ENCODE peak calls at places on chromosomes 1 and 21, in seven cellular contexts. One of them, this sample, is unnamed.

GRCh38 chr1:236864211-236864610 is 69.1 kb downstream of the MTR start:
- DNase-seq in GM12892: no peak
- DNase-seq in GM12891: no peak
- DNase-seq in H1: no peak
- DNase-seq in HepG2: no peak
- DNase-seq in K562: no peak
- DNase-seq in GM12878: no peak
- DNase-seq in this sample: no peak

GRCh38 chr1:209895709-209896108 is 42.3 kb upstream of the SYT14 start:
- DNase-seq in GM12892: no peak
- DNase-seq in GM12891: no peak
- DNase-seq in H1: no peak
- DNase-seq in HepG2: no peak
- DNase-seq in K562: no peak
- DNase-seq in GM12878: no peak
- DNase-seq in this sample: no peak

GRCh38 chr1:30860320-30860652 is 48.3 kb downstream of the SDC3 start:
- DNase-seq in GM12892: no peak
- DNase-seq in GM12891: no peak
- DNase-seq in H1: no peak
- DNase-seq in HepG2: no peak
- DNase-seq in K562: no peak
- DNase-seq in GM12878: no peak
- DNase-seq in this sample: peak

GRCh38 chr21:44766014-44766817 is 35.4 kb downstream of the UBE2G2 start:
- DNase-seq in GM12892: no peak
- DNase-seq in GM12891: no peak
- DNase-seq in H1: no peak
- DNase-seq in HepG2: no peak
- DNase-seq in K562: no peak
- DNase-seq in GM12878: no peak
- DNase-seq in this sample: peak

GRCh38 chr1:59703918-59704378 is 110.8 kb upstream of the HOOK1 start:
- DNase-seq in GM12892: no peak
- DNase-seq in GM12891: no peak
- DNase-seq in H1: no peak
- DNase-seq in HepG2: no peak
- DNase-seq in K562: no peak
- DNase-seq in GM12878: no peak
- DNase-seq in this sample: no peak

GRCh38 chr1:29749546-29749945 is 513.2 kb downstream of the PTPRU start:
- DNase-seq in GM12892: no peak
- DNase-seq in GM12891: no peak
- DNase-seq in H1: no peak
- DNase-seq in HepG2: no peak
- DNase-seq in K562: no peak
- DNase-seq in GM12878: no peak
- DNase-seq in this sample: no peak

GRCh38 chr1:197441990-197442389 is 173.9 kb downstream of the CRB1 start:
- DNase-seq in GM12892: no peak
- DNase-seq in GM12891: no peak
- DNase-seq in H1: peak
- DNase-seq in HepG2: peak
- DNase-seq in K562: no peak
- DNase-seq in GM12878: no peak
- DNase-seq in this sample: no peak

GRCh38 chr1:87449348-87449963 is 120.8 kb downstream of the LMO4 start:
- DNase-seq in GM12892: peak
- DNase-seq in GM12891: peak
- DNase-seq in H1: no peak
- DNase-seq in HepG2: no peak
- DNase-seq in K562: no peak
- DNase-seq in GM12878: peak
- DNase-seq in this sample: no peak

GRCh38 chr1:70553192-70553956 is 142.3 kb downstream of the CTH start:
- DNase-seq in GM12892: no peak
- DNase-seq in GM12891: no peak
- DNase-seq in H1: no peak
- DNase-seq in HepG2: no peak
- DNase-seq in K562: no peak
- DNase-seq in GM12878: no peak
- DNase-seq in this sample: no peak

GRCh38 chr1:171470726-171471125 is 14.6 kb upstream of the PRRC2C start:
- DNase-seq in GM12892: no peak
- DNase-seq in GM12891: no peak
- DNase-seq in H1: no peak
- DNase-seq in HepG2: no peak
- DNase-seq in K562: no peak
- DNase-seq in GM12878: no peak
- DNase-seq in this sample: no peak

GRCh38 chr1:93111561-93111960 is 32.5 kb downstream of the MTF2 start:
- DNase-seq in GM12892: no peak
- DNase-seq in GM12891: no peak
- DNase-seq in H1: no peak
- DNase-seq in HepG2: no peak
- DNase-seq in K562: no peak
- DNase-seq in GM12878: no peak
- DNase-seq in this sample: no peak

GRCh38 chr1:76607712-76608111 is 259.6 kb upstream of the ST6GALNAC5 start:
- DNase-seq in GM12892: no peak
- DNase-seq in GM12891: no peak
- DNase-seq in H1: no peak
- DNase-seq in HepG2: no peak
- DNase-seq in K562: no peak
- DNase-seq in GM12878: no peak
- DNase-seq in this sample: no peak

GRCh38 chr1:186236921-186237320 is 138.1 kb downstream of the TPR start:
- DNase-seq in GM12892: no peak
- DNase-seq in GM12891: no peak
- DNase-seq in H1: no peak
- DNase-seq in HepG2: no peak
- DNase-seq in K562: no peak
- DNase-seq in GM12878: no peak
- DNase-seq in this sample: no peak

GRCh38 chr1:19029191-19030085 is 73.0 kb upstream of the IFFO2 start:
- DNase-seq in GM12892: no peak
- DNase-seq in GM12891: no peak
- DNase-seq in H1: no peak
- DNase-seq in HepG2: no peak
- DNase-seq in K562: no peak
- DNase-seq in GM12878: no peak
- DNase-seq in this sample: no peak

GRCh38 chr1:38005195-38006007 is at the start of gene FHL3:
- DNase-seq in GM12892: peak
- DNase-seq in GM12891: peak
- DNase-seq in H1: no peak
- DNase-seq in HepG2: peak
- DNase-seq in K562: peak
- DNase-seq in GM12878: no peak
- DNase-seq in this sample: peak

GRCh38 chr1:5622412-5622811 is 369.8 kb downstream of the NPHP4 start:
- DNase-seq in GM12892: no peak
- DNase-seq in GM12891: no peak
- DNase-seq in H1: no peak
- DNase-seq in HepG2: no peak
- DNase-seq in K562: no peak
- DNase-seq in GM12878: no peak
- DNase-seq in this sample: no peak

GRCh38 chr1:214067853-214068703 is 80.3 kb downstream of the PROX1 start:
- DNase-seq in GM12892: no peak
- DNase-seq in GM12891: no peak
- DNase-seq in H1: no peak
- DNase-seq in HepG2: peak
- DNase-seq in K562: no peak
- DNase-seq in GM12878: no peak
- DNase-seq in this sample: no peak

GRCh38 chr1:30036229-30036547 is 687.2 kb downstream of the MATN1 start:
- DNase-seq in GM12892: no peak
- DNase-seq in GM12891: no peak
- DNase-seq in H1: no peak
- DNase-seq in HepG2: no peak
- DNase-seq in K562: no peak
- DNase-seq in GM12878: no peak
- DNase-seq in this sample: no peak

GRCh38 chr21:26849428-26850115 is 4.4 kb upstream of the ADAMTS1 start:
- DNase-seq in GM12892: no peak
- DNase-seq in GM12891: no peak
- DNase-seq in H1: no peak
- DNase-seq in HepG2: peak
- DNase-seq in K562: peak
- DNase-seq in GM12878: no peak
- DNase-seq in this sample: peak

GRCh38 chr1:169427081-169427611 is at the start of gene CCDC181:
- DNase-seq in GM12892: peak
- DNase-seq in GM12891: peak
- DNase-seq in H1: peak
- DNase-seq in HepG2: peak
- DNase-seq in K562: no peak
- DNase-seq in GM12878: peak
- DNase-seq in this sample: peak

GRCh38 chr1:67969446-67969845 is 81.0 kb downstream of the DIRAS3 start:
- DNase-seq in GM12892: no peak
- DNase-seq in GM12891: no peak
- DNase-seq in H1: no peak
- DNase-seq in HepG2: no peak
- DNase-seq in K562: no peak
- DNase-seq in GM12878: no peak
- DNase-seq in this sample: no peak
- TF ChIP-seq TAF1 in GM12892: no peak
- TF ChIP-seq TAF1 in GM12891: no peak
- TF ChIP-seq TAF1 in H1: no peak
- TF ChIP-seq TAF1 in HepG2: no peak
- TF ChIP-seq TAF1 in K562: no peak
- TF ChIP-seq TAF1 in GM12878: no peak
- TF ChIP-seq TAF1 in this sample: no peak

GRCh38 chr1:241896670-241896962 is 48.6 kb downstream of the EXO1 start:
- DNase-seq in GM12892: no peak
- DNase-seq in GM12891: no peak
- DNase-seq in H1: no peak
- DNase-seq in HepG2: no peak
- DNase-seq in K562: no peak
- DNase-seq in GM12878: no peak
- DNase-seq in this sample: no peak

GRCh38 chr1:241900381-241900780 is 52.4 kb downstream of the EXO1 start:
- DNase-seq in GM12892: no peak
- DNase-seq in GM12891: no peak
- DNase-seq in H1: no peak
- DNase-seq in HepG2: no peak
- DNase-seq in K562: no peak
- DNase-seq in GM12878: no peak
- DNase-seq in this sample: no peak

GRCh38 chr1:241899211-241899610 is 51.2 kb downstream of the EXO1 start:
- DNase-seq in GM12892: no peak
- DNase-seq in GM12891: no peak
- DNase-seq in H1: no peak
- DNase-seq in HepG2: no peak
- DNase-seq in K562: no peak
- DNase-seq in GM12878: no peak
- DNase-seq in this sample: no peak

GRCh38 chr1:241902376-241903067 is 54.5 kb downstream of the EXO1 start:
- DNase-seq in GM12892: no peak
- DNase-seq in GM12891: no peak
- DNase-seq in H1: no peak
- DNase-seq in HepG2: no peak
- DNase-seq in K562: no peak
- DNase-seq in GM12878: no peak
- DNase-seq in this sample: no peak
- TF ChIP-seq TAF1 in GM12892: no peak
- TF ChIP-seq TAF1 in GM12891: no peak
- TF ChIP-seq TAF1 in H1: no peak
- TF ChIP-seq TAF1 in HepG2: no peak
- TF ChIP-seq TAF1 in K562: no peak
- TF ChIP-seq TAF1 in GM12878: no peak
- TF ChIP-seq TAF1 in this sample: no peak

DNA sequence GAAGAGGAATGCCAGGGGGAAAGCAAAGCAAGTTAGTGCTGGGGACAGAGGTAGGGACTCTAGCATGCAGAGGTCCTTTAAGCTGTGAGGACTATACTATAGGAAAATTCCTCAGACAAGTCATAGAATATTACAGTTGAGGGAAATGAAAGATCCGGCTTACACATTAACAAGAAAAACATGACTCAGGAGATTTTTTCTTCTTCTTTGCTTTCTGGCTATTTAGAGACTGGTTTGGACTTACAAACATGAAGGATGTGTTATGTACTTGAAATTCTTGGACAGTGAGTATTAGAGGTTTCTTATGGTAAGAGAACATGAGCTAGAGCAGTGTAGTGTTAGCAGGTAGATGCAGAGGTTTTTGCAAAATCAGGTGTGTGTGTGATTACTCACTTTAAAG is 24.9 kb downstream of the USP25 start:
- DNase-seq in GM12892: no peak
- DNase-seq in GM12891: no peak
- DNase-seq in H1: no peak
- DNase-seq in HepG2: peak
- DNase-seq in K562: no peak
- DNase-seq in GM12878: no peak
- DNase-seq in this sample: no peak
- TF ChIP-seq TAF1 in GM12892: no peak
- TF ChIP-seq TAF1 in GM12891: no peak
- TF ChIP-seq TAF1 in H1: no peak
- TF ChIP-seq TAF1 in HepG2: no peak
- TF ChIP-seq TAF1 in K562: no peak
- TF ChIP-seq TAF1 in GM12878: no peak
- TF ChIP-seq TAF1 in this sample: no peak

GRCh38 chr21:46385846-46386725 is 62.1 kb downstream of the PCNT start:
- DNase-seq in GM12892: no peak
- DNase-seq in GM12891: no peak
- DNase-seq in H1: no peak
- DNase-seq in HepG2: no peak
- DNase-seq in K562: no peak
- DNase-seq in GM12878: no peak
- DNase-seq in this sample: peak
- TF ChIP-seq TAF1 in GM12892: no peak
- TF ChIP-seq TAF1 in GM12891: no peak
- TF ChIP-seq TAF1 in H1: no peak
- TF ChIP-seq TAF1 in HepG2: no peak
- TF ChIP-seq TAF1 in K562: no peak
- TF ChIP-seq TAF1 in GM12878: no peak
- TF ChIP-seq TAF1 in this sample: no peak

GRCh38 chr21:14883351-14883750 is 181.4 kb downstream of the NRIP1 start:
- DNase-seq in GM12892: no peak
- DNase-seq in GM12891: no peak
- DNase-seq in H1: no peak
- DNase-seq in HepG2: no peak
- DNase-seq in K562: no peak
- DNase-seq in GM12878: no peak
- DNase-seq in this sample: no peak

GRCh38 chr21:14886001-14886400 is 178.8 kb downstream of the NRIP1 start:
- DNase-seq in GM12892: no peak
- DNase-seq in GM12891: no peak
- DNase-seq in H1: no peak
- DNase-seq in HepG2: no peak
- DNase-seq in K562: no peak
- DNase-seq in GM12878: no peak
- DNase-seq in this sample: no peak

GRCh38 chr21:14890141-14890540 is 174.7 kb downstream of the NRIP1 start:
- DNase-seq in GM12892: no peak
- DNase-seq in GM12891: no peak
- DNase-seq in H1: no peak
- DNase-seq in HepG2: no peak
- DNase-seq in K562: no peak
- DNase-seq in GM12878: no peak
- DNase-seq in this sample: no peak

GRCh38 chr21:14888202-14888601 is 176.6 kb downstream of the NRIP1 start:
- DNase-seq in GM12892: no peak
- DNase-seq in GM12891: no peak
- DNase-seq in H1: no peak
- DNase-seq in HepG2: no peak
- DNase-seq in K562: no peak
- DNase-seq in GM12878: no peak
- DNase-seq in this sample: no peak

GRCh38 chr21:14889080-14889805 is 175.6 kb downstream of the NRIP1 start:
- DNase-seq in GM12892: no peak
- DNase-seq in GM12891: no peak
- DNase-seq in H1: no peak
- DNase-seq in HepG2: peak
- DNase-seq in K562: no peak
- DNase-seq in GM12878: no peak
- DNase-seq in this sample: no peak
- TF ChIP-seq TAF1 in GM12892: no peak
- TF ChIP-seq TAF1 in GM12891: no peak
- TF ChIP-seq TAF1 in H1: no peak
- TF ChIP-seq TAF1 in HepG2: no peak
- TF ChIP-seq TAF1 in K562: no peak
- TF ChIP-seq TAF1 in GM12878: no peak
- TF ChIP-seq TAF1 in this sample: no peak

This sample was measured in SK-N-SH.